ENCODE peak calls at places on chromosomes 1 and 21, in six cellular contexts. Q is left ventricle myocardium inferior, U is pancreas, P is H9, E is spleen, O is body of pancreas. C is an unnamed sample. For H3K4me1, the result is how much of the 10 kb centered on the place peaks cover.

GRCh38 chr1:197092491-197093023 is 25.5 kb upstream of the F13B start:
- DNase-seq in E (no peak), Q (no peak), O (no peak), U (no peak), P (no peak), C (no peak)

GRCh38 chr1:6601865-6602668 is 602 bp downstream of the KLHL21 start:
- DNase-seq in U (peak), O (peak), P (no peak), E (peak), Q (peak), C (peak)

GRCh38 chr1:39160703-39161102 is 43.8 kb upstream of the MACF1 start:
- DNase-seq in U (no peak), O (no peak), P (no peak), E (no peak), Q (no peak), C (no peak)

GRCh38 chr1:213194383-213194782 is 143.3 kb downstream of the RPS6KC1 start:
- DNase-seq in Q (no peak), P (no peak), E (no peak), U (no peak), O (no peak), C (no peak)

GRCh38 chr1:38570576-38570975 is 289.0 kb downstream of the RRAGC start:
- DNase-seq in Q (no peak), P (no peak), O (no peak), E (no peak), U (no peak), C (no peak)

GRCh38 chr1:94382163-94382562 is 36.0 kb upstream of the ABCD3 start:
- DNase-seq in U (peak), Q (no peak), E (no peak), O (peak), P (no peak), C (peak)

GRCh38 chr1:156119503-156120209 is 5.1 kb downstream of the LMNA start:
- DNase-seq in P (no peak), Q (peak), O (peak), E (no peak), U (no peak), C (peak)

GRCh38 chr1:30642391-30643120 is 80.8 kb downstream of the MATN1 start:
- DNase-seq in O (no peak), Q (no peak), P (no peak), U (no peak), E (no peak), C (no peak)

GRCh38 chr1:205658943-205659581 is 21.2 kb downstream of the SLC45A3 start:
- DNase-seq in U (peak), Q (peak), P (peak), E (peak), O (peak), C (peak)

GRCh38 chr1:234707641-234708040 is 97.7 kb upstream of the IRF2BP2 start:
- DNase-seq in P (no peak), Q (no peak), U (no peak), O (no peak), E (no peak), C (no peak)

GRCh38 chr1:156228501-156228900 is 13.5 kb upstream of the BGLAP start:
- DNase-seq in E (no peak), U (no peak), O (no peak), Q (no peak), P (no peak), C (no peak)

GRCh38 chr21:42366292-42367010 is at the start of gene TFF1:
- DNase-seq in E (no peak), P (no peak), O (peak), Q (no peak), U (no peak), C (peak)
- H3K4me1 ChIP-seq in E (under half), P (under half), O (under half), Q (under half), U (under half), C (under half)

DNA sequence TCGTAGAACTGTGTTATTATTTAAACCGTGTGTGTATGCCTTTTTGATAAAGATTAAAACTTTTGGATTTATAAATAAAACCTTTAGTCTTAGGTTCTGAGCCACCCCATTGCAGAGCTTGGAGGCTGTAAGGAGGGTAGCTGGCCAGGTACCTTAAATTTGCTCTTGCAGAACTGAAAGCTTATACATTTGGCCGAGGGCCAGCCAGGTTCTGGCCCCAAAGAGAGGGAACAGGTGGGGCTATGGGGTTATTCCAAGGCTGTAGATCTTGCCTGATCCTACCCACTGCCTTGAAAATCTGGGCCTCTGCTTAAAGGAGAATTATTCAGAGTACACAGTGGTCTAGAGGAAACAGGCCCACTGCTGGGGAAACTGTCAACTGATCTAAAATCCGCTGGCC is 59.6 kb downstream of the CAMK2N1 start:
- DNase-seq in U (no peak), O (no peak), P (peak), Q (no peak), E (no peak), C (no peak)
- H3K27ac ChIP-seq in U (no peak), O (no peak), P (no peak), Q (no peak), E (no peak), C (no peak)

GRCh38 chr1:72489801-72490200 is 207.5 kb upstream of the NEGR1 start:
- DNase-seq in U (no peak), Q (no peak), O (no peak), E (no peak), P (no peak), C (no peak)
- H3K4me1 ChIP-seq in U (under half), Q (under half), O (under half), E (under half), P (under half), C (under half)

GRCh38 chr1:43253173-43253572 is 16.6 kb upstream of the TMEM125 start:
- DNase-seq in E (no peak), O (no peak), Q (no peak), P (no peak), U (no peak), C (no peak)

GRCh38 chr1:43252225-43252624 is 17.6 kb upstream of the TMEM125 start:
- DNase-seq in U (no peak), P (no peak), O (no peak), Q (no peak), E (no peak), C (no peak)

GRCh38 chr1:43251024-43251423 is 18.8 kb upstream of the TMEM125 start:
- DNase-seq in Q (no peak), E (no peak), P (no peak), U (no peak), O (no peak), C (no peak)

GRCh38 chr1:43255438-43256210 is 14.2 kb upstream of the TMEM125 start:
- DNase-seq in P (no peak), O (peak), Q (peak), E (no peak), U (no peak), C (no peak)

GRCh38 chr1:43253876-43254275 is 15.9 kb upstream of the TMEM125 start:
- DNase-seq in O (no peak), U (no peak), Q (no peak), E (no peak), P (no peak), C (no peak)
- H3K27ac ChIP-seq in O (no peak), U (no peak), Q (no peak), E (no peak), P (no peak), C (no peak)

GRCh38 chr21:38263493-38263892 is 6.7 kb downstream of the KCNJ15 start:
- DNase-seq in U (no peak), E (no peak), Q (no peak), O (no peak), P (no peak), C (no peak)
- H3K4me1 ChIP-seq in U (under half), E (under half), Q (under half), O (under half), P (under half), C (under half)

DNA sequence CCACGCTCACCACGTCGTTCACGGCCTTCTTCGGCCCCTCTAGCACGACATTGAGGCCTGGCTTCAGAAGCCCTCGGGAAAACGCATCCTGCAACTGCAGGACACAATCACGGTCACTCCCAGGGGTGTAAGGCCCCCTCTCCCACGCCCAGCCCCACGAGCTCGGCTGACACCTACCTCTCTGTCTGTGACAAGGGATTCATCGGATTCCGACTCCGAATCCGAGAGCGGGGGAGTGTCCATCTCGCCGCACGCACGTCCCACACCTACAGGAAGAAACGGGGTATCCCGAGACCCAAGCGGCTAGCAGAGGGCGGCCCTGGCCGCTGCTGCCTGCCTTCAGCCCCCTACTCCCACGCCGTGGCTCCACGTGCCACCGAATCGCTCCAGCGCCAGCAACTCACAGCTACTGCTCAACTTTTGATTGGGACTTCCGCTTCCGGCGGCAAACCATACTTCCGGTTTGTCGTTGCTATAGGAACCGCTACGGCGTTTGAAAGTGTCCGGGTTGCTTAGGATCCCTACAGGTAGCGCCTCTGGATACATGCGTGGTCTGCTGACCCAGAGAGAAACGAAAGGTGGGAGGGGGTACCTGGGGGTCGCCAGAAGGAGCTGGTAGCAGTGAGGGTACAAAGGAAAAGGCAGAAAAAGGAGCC is at the start of the genes CFAP57 and EBNA1BP2:
- DNase-seq in U (peak), O (peak), E (peak), Q (peak), P (peak), C (peak)
- H3K27ac ChIP-seq in U (no peak), O (peak), E (peak), Q (peak), P (no peak), C (no peak)

GRCh38 chr1:160631983-160632625 is 14.7 kb downstream of the SLAMF1 start:
- DNase-seq in O (no peak), Q (no peak), E (no peak), P (no peak), U (no peak), C (no peak)
- H3K4me1 ChIP-seq in O (under half), Q (under half), E (half or more), P (under half), U (under half), C (under half)

GRCh38 chr1:246631426-246631825 is 65.2 kb downstream of the CNST start:
- DNase-seq in O (no peak), U (no peak), Q (no peak), P (no peak), E (no peak), C (no peak)
- H3K27ac ChIP-seq in O (no peak), U (no peak), Q (no peak), P (no peak), E (no peak), C (no peak)

DNA sequence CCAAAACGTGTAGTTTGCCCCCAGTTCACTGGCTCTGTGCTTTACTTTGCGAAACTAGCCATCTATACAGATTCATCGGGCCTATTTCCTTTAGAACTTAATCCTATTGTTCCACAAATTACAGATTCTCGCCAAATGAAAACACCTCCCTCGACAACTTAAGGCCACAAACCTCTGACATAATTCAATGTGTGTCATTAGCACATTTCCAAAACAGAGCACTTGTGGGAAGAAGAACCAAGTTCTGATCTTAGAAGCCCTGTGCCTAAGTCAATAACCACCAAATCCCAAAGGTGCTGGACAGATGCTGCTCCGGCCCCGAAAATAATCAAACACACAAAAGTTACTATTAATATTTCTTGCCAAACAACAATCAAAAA is 93.9 kb downstream of the SLC45A1 start:
- DNase-seq in Q (no peak), U (no peak), O (no peak), E (no peak), P (no peak), C (no peak)
- H3K4me1 ChIP-seq in Q (half or more), U (half or more), O (half or more), E (half or more), P (under half), C (under half)

C was measured in small intestine.